ENCODE peak calls at places on chromosome 6, in nine cellular contexts. M is adrenal gland, F is K562, L is A549, O is endothelial cell of umbilical vein, X is ovary, W is IMR-90, J is heart left ventricle, E is tibial nerve. P is an unnamed sample.

GRCh38 chr6:113824863-113825262 is 32.3 kb upstream of the MARCKS start:
- DNase-seq in M (no peak), F (no peak), L (no peak), O (no peak), X (no peak), W (no peak), J (no peak), E (no peak), P (no peak)

GRCh38 chr6:26249959-26250805 is 114.8 kb upstream of the BTN3A2 start:
- DNase-seq in M (peak), F (peak), L (peak), O (peak), X (no peak), W (peak), J (peak), E (peak), P (no peak)

GRCh38 chr6:25476126-25476525 is 175.9 kb upstream of the SCGN start:
- DNase-seq in M (peak), F (no peak), L (no peak), O (no peak), X (no peak), W (peak), J (no peak), E (no peak), P (no peak)

GRCh38 chr6:30497714-30498113 is 8.4 kb downstream of the HLA-E start:
- DNase-seq in M (no peak), F (peak), L (no peak), O (no peak), X (no peak), W (no peak), J (no peak), E (no peak), P (no peak)

GRCh38 chr6:4420160-4420865 is 284.9 kb upstream of the ECI2 start:
- DNase-seq in M (no peak), F (no peak), L (no peak), O (no peak), X (no peak), W (no peak), J (no peak), E (no peak), P (no peak)

GRCh38 chr6:84252140-84252539 is 24.7 kb upstream of the CEP162 start:
- DNase-seq in M (no peak), F (no peak), L (no peak), O (no peak), X (no peak), W (no peak), J (no peak), E (no peak), P (no peak)

GRCh38 chr6:52417675-52418111 is 2.4 kb upstream of the EFHC1 start:
- DNase-seq in M (peak), F (peak), L (peak), O (peak), X (no peak), W (peak), J (no peak), E (no peak), P (no peak)

GRCh38 chr6:150876598-150876997 is 11.1 kb downstream of the MTHFD1L start:
- DNase-seq in M (peak), F (no peak), L (no peak), O (no peak), X (no peak), W (peak), J (no peak), E (no peak), P (no peak)

GRCh38 chr6:108609276-108609769 is 48.6 kb downstream of the FOXO3 start:
- DNase-seq in M (no peak), F (no peak), L (no peak), O (no peak), X (no peak), W (peak), J (no peak), E (no peak), P (no peak)

GRCh38 chr6:39530201-39530759 is 194.9 kb downstream of the KIF6 start:
- DNase-seq in M (peak), F (no peak), L (no peak), O (no peak), X (peak), W (no peak), J (no peak), E (peak), P (no peak)

GRCh38 chr6:20790032-20790791 is 256.0 kb downstream of the CDKAL1 start:
- DNase-seq in M (no peak), F (no peak), L (no peak), O (no peak), X (no peak), W (no peak), J (no peak), E (no peak), P (no peak)

GRCh38 chr6:125953502-125953875 is 3.1 kb upstream of the HINT3 start:
- DNase-seq in M (no peak), F (no peak), L (no peak), O (no peak), X (no peak), W (no peak), J (no peak), E (no peak), P (no peak)

GRCh38 chr6:143060806-143061596 is at the start of gene AIG1:
- DNase-seq in M (peak), F (peak), L (no peak), O (peak), X (peak), W (no peak), J (peak), E (peak), P (no peak)

GRCh38 chr6:128358111-128358780 is 162.2 kb downstream of the PTPRK start:
- DNase-seq in M (no peak), F (no peak), L (no peak), O (no peak), X (no peak), W (peak), J (no peak), E (no peak), P (no peak)

GRCh38 chr6:37531026-37531425 is 31.3 kb upstream of the CCDC167 start:
- DNase-seq in M (no peak), F (no peak), L (no peak), O (no peak), X (no peak), W (peak), J (no peak), E (no peak), P (peak)

GRCh38 chr6:165218816-165219215 is 90.6 kb downstream of the C6orf118 start:
- DNase-seq in M (no peak), F (no peak), L (no peak), O (no peak), X (no peak), W (no peak), J (no peak), E (no peak), P (no peak)

GRCh38 chr6:72418495-72418894 is 203.4 kb upstream of the KCNQ5 start:
- DNase-seq in M (no peak), F (no peak), L (no peak), O (no peak), X (no peak), W (peak), J (no peak), E (no peak), P (peak)

GRCh38 chr6:7418238-7418905 is 28.8 kb downstream of the RIOK1 start:
- DNase-seq in M (no peak), F (no peak), L (peak), O (no peak), X (no peak), W (peak), J (no peak), E (no peak), P (no peak)
- TF ChIP-seq POLR2A in M (no peak), F (peak), L (no peak), O (no peak), X (no peak), W (no peak), J (no peak), E (no peak), P (no peak)

GRCh38 chr6:110180228-110181008 is at the start of gene CDC40:
- DNase-seq in M (peak), F (peak), L (no peak), O (no peak), X (peak), W (no peak), J (peak), E (peak), P (peak)
- TF ChIP-seq POLR2A in M (no peak), F (peak), L (peak), O (peak), X (no peak), W (no peak), J (no peak), E (no peak), P (peak)

DNA sequence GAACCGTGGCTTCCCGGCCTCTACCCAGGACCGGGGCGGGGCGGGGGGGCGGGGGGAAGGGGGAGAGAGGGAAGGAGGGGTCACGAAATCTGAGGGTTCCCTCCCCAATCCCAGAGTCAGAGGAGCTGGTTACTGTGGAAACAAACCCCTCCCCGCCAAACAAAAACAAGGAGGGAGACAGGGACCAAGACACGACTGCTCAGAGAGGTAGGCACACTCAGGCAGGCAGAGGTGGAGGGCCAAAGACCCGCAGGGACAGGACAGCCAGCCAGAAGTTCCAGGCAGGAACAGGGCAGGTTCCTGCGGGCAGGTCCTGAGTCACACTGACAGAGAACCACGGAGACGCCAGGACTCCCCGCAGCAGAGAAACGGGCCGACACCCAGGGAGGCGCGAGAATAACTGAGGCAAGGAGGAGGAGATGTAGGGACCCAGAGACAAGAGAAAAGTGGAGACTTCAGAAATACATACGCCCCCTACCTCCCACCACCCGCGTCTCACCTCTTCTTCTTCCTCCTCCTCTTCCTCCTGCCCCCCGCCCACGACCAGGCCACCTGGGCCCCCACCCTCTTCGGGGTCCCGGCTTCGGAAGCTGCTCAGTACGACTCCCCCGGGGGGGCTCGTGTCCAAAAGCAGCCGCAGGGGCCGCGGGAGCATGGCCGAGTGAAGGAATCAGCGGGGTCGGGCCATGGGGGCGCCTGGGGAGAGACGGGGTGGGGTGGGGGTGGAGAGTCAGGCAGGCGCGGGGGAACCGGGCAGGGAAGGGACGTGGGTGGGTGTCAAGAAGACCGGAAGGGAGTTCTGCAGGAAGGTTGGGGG is 578 bp downstream of the RGL2 start:
- DNase-seq in M (peak), F (peak), L (peak), O (peak), X (peak), W (peak), J (peak), E (peak), P (peak)
- TF ChIP-seq POLR2A in M (peak), F (peak), L (no peak), O (no peak), X (peak), W (peak), J (peak), E (peak), P (peak)

DNA sequence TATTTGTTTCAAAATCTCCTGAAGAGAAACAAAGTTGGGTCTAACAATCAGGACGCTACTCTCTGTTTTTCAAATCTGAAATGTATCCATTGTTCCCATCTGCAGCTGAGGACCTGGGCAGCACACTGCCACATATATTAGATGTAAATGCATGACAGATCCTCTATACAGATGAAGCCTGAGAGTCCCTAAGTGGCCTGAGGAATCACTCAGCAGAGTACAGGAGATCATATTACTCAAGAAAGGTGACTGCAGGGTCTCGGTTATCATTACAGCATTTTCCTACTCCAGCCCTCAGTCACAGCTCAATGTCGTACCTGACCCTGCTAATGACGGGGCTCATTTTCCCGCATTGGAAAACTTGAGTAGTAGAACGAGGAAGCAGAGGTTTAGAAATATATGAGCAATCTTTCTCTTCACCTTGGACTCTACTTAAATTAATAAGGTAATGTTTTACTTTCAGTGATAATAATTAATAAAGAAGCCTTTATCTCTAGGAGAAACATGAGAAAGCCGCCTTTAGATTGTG is 256.2 kb upstream of the IRAK1BP1 start:
- DNase-seq in M (no peak), F (no peak), L (no peak), O (no peak), X (no peak), W (no peak), J (no peak), E (no peak), P (no peak)
- TF ChIP-seq POLR2A in M (no peak), F (no peak), L (no peak), O (no peak), X (no peak), W (no peak), J (no peak), E (no peak), P (no peak)

P was measured in H54.